ENCODE peak calls at places on chromosomes 6 and 20, in ten cellular contexts. I, U, H, J, V, B, T, L, Z and F are unnamed samples.

GRCh38 chr6:32079566-32080290 is 29.4 kb downstream of the TNXB start:
- DNase-seq in I (no peak), U (no peak), H (no peak), J (no peak), V (no peak), B (no peak), T (no peak), L (no peak), Z (no peak), F (no peak)

GRCh38 chr20:45796336-45797070 is 4.7 kb downstream of the DNTTIP1 start:
- DNase-seq in I (no peak), U (no peak), H (no peak), J (no peak), V (no peak), B (no peak), T (no peak), L (no peak), Z (no peak), F (no peak)

GRCh38 chr6:3575701-3576100 is 118.9 kb upstream of the SLC22A23 start:
- DNase-seq in I (no peak), U (no peak), H (no peak), J (no peak), V (no peak), B (no peak), T (no peak), L (no peak), Z (no peak), F (no peak)

GRCh38 chr6:116779569-116780164 is 14.1 kb upstream of the FAM162B start:
- DNase-seq in I (peak), U (no peak), H (no peak), J (peak), V (no peak), B (no peak), T (no peak), L (no peak), Z (no peak), F (no peak)

GRCh38 chr6:153564803-153565202 is 433.7 kb upstream of the RGS17 start:
- DNase-seq in I (peak), U (no peak), H (no peak), J (no peak), V (no peak), B (no peak), T (no peak), L (no peak), Z (no peak), F (no peak)

GRCh38 chr6:75602897-75603395 is 1.3 kb downstream of the SENP6 start:
- DNase-seq in I (no peak), U (no peak), H (no peak), J (no peak), V (no peak), B (no peak), T (no peak), L (no peak), Z (no peak), F (no peak)

GRCh38 chr6:166542580-166542912 is 43.9 kb downstream of the RAMACL start:
- DNase-seq in I (peak), U (no peak), H (no peak), J (no peak), V (no peak), B (no peak), T (no peak), L (peak), Z (no peak), F (no peak)

GRCh38 chr6:42292002-42292735 is 74.5 kb upstream of the MRPS10 start:
- DNase-seq in I (no peak), U (no peak), H (no peak), J (no peak), V (no peak), B (no peak), T (no peak), L (no peak), Z (no peak), F (no peak)

GRCh38 chr6:162785632-162786242 is 58.0 kb downstream of the PACRG start:
- DNase-seq in I (peak), U (no peak), H (no peak), J (peak), V (no peak), B (no peak), T (no peak), L (no peak), Z (no peak), F (no peak)

GRCh38 chr6:112086744-112087135 is 542 bp downstream of the TUBE1 start:
- DNase-seq in I (peak), U (no peak), H (no peak), J (peak), V (no peak), B (no peak), T (no peak), L (no peak), Z (no peak), F (no peak)

GRCh38 chr6:74807701-74808100 is 398.2 kb downstream of the COL12A1 start:
- DNase-seq in I (no peak), U (no peak), H (no peak), J (no peak), V (no peak), B (no peak), T (no peak), L (no peak), Z (no peak), F (no peak)

GRCh38 chr6:132369526-132369925 is 31.7 kb downstream of the MOXD1 start:
- DNase-seq in I (no peak), U (no peak), H (peak), J (no peak), V (no peak), B (no peak), T (no peak), L (no peak), Z (no peak), F (peak)

GRCh38 chr6:27359231-27359630 is 29.3 kb upstream of the ZNF391 start:
- DNase-seq in I (no peak), U (no peak), H (no peak), J (no peak), V (no peak), B (no peak), T (no peak), L (no peak), Z (no peak), F (no peak)

GRCh38 chr6:26269406-26270120 is 95.4 kb upstream of the BTN3A2 start:
- DNase-seq in I (no peak), U (no peak), H (no peak), J (no peak), V (no peak), B (no peak), T (no peak), L (no peak), Z (no peak), F (no peak)

GRCh38 chr6:46022110-46022948 is 6.7 kb upstream of the CLIC5 start:
- DNase-seq in I (no peak), U (no peak), H (no peak), J (no peak), V (no peak), B (no peak), T (no peak), L (no peak), Z (no peak), F (no peak)

GRCh38 chr6:167998206-167998605 is 735 bp downstream of the KIF25 start:
- DNase-seq in I (no peak), U (no peak), H (no peak), J (no peak), V (no peak), B (no peak), T (no peak), L (no peak), Z (no peak), F (no peak)

GRCh38 chr6:40232698-40233097 is 298.4 kb upstream of the MOCS1 start:
- DNase-seq in I (peak), U (no peak), H (no peak), J (no peak), V (no peak), B (no peak), T (no peak), L (no peak), Z (no peak), F (no peak)

GRCh38 chr20:5945963-5946362 is 4.4 kb downstream of the TRMT6 start:
- DNase-seq in I (no peak), U (no peak), H (peak), J (no peak), V (no peak), B (no peak), T (no peak), L (no peak), Z (no peak), F (no peak)

GRCh38 chr20:46306743-46307138 is 1.6 kb downstream of the CDH22 start:
- DNase-seq in I (no peak), U (no peak), H (no peak), J (no peak), V (no peak), B (no peak), T (no peak), L (no peak), Z (no peak), F (no peak)

GRCh38 chr20:54475334-54476287 is at the start of gene DOK5:
- DNase-seq in I (peak), U (peak), H (no peak), J (no peak), V (no peak), B (no peak), T (peak), L (peak), Z (no peak), F (peak)

GRCh38 chr6:147579667-147580066 is 71.2 kb downstream of the SAMD5 start:
- DNase-seq in I (no peak), U (no peak), H (no peak), J (no peak), V (no peak), B (no peak), T (no peak), L (no peak), Z (no peak), F (no peak)

GRCh38 chr6:89357390-89357789 is 4.9 kb upstream of the UBE2J1 start:
- DNase-seq in I (no peak), U (no peak), H (no peak), J (no peak), V (no peak), B (no peak), T (no peak), L (no peak), Z (no peak), F (no peak)

GRCh38 chr20:37220255-37220654 is 40.9 kb upstream of the MROH8 start:
- DNase-seq in I (no peak), U (no peak), H (no peak), J (no peak), V (no peak), B (no peak), T (no peak), L (peak), Z (no peak), F (no peak)

GRCh38 chr6:115945806-115946205 is 114.9 kb downstream of the FRK start:
- DNase-seq in I (no peak), U (no peak), H (no peak), J (no peak), V (no peak), B (no peak), T (no peak), L (no peak), Z (no peak), F (no peak)

GRCh38 chr6:131519670-131520436 is 53.2 kb upstream of the ARG1 start:
- DNase-seq in I (peak), U (no peak), H (no peak), J (peak), V (peak), B (no peak), T (no peak), L (peak), Z (no peak), F (no peak)

GRCh38 chr20:62914970-62915457 is 11.3 kb downstream of the DIDO1 start:
- DNase-seq in I (peak), U (no peak), H (no peak), J (peak), V (no peak), B (peak), T (no peak), L (peak), Z (no peak), F (no peak)

GRCh38 chr6:158737710-158738615 is 81.2 kb downstream of the EZR start:
- DNase-seq in I (no peak), U (no peak), H (no peak), J (no peak), V (no peak), B (no peak), T (no peak), L (no peak), Z (no peak), F (no peak)

GRCh38 chr6:100663219-100663863 is 198.6 kb upstream of the SIM1 start:
- DNase-seq in I (peak), U (no peak), H (peak), J (peak), V (no peak), B (no peak), T (no peak), L (no peak), Z (no peak), F (no peak)
- H3K27ac ChIP-seq in I (no peak), U (no peak), H (peak), J (no peak), V (no peak), B (no peak), T (no peak), L (no peak), Z (no peak), F (no peak)

DNA sequence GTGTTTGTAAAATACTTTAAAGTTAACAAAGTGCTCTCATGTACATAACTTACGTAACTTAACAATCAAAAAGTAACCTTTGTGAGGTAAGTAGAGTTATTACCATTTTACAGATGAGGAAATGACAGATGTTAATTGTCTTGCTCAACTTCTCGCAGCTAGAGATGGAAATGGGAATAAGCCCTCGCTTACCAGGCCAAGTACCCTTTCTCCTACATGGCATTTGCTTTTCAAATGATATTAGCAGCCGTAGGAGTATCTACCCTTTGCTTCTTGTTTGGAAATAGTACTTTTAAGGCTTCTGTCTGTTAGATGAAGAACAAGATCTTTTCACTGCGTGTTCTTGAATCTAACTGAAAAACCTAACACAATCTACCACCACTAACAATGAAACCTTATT is 15.5 kb downstream of the STX11 start:
- DNase-seq in I (no peak), U (no peak), H (no peak), J (no peak), V (no peak), B (no peak), T (no peak), L (no peak), Z (no peak), F (no peak)
- H3K27ac ChIP-seq in I (no peak), U (no peak), H (no peak), J (no peak), V (no peak), B (no peak), T (no peak), L (no peak), Z (no peak), F (no peak)

GRCh38 chr20:23482138-23482537 is 8.8 kb upstream of the CST8 start:
- DNase-seq in I (no peak), U (no peak), H (no peak), J (peak), V (no peak), B (no peak), T (no peak), L (no peak), Z (no peak), F (no peak)

GRCh38 chr20:23479043-23479442 is 11.9 kb upstream of the CST8 start:
- DNase-seq in I (no peak), U (no peak), H (no peak), J (no peak), V (no peak), B (no peak), T (no peak), L (no peak), Z (no peak), F (no peak)

GRCh38 chr20:23488470-23488869 is 2.4 kb upstream of the CST8 start:
- DNase-seq in I (no peak), U (no peak), H (no peak), J (no peak), V (no peak), B (no peak), T (no peak), L (no peak), Z (no peak), F (no peak)

GRCh38 chr20:23484081-23484480 is 6.8 kb upstream of the CST8 start:
- DNase-seq in I (no peak), U (no peak), H (no peak), J (no peak), V (no peak), B (no peak), T (no peak), L (no peak), Z (no peak), F (no peak)
- H3K27ac ChIP-seq in I (no peak), U (no peak), H (no peak), J (no peak), V (no peak), B (no peak), T (no peak), L (no peak), Z (no peak), F (no peak)

GRCh38 chr20:21613512-21613911 is 92.0 kb upstream of the PAX1 start:
- DNase-seq in I (no peak), U (no peak), H (no peak), J (peak), V (no peak), B (no peak), T (no peak), L (no peak), Z (no peak), F (peak)
- H3K27ac ChIP-seq in I (no peak), U (no peak), H (no peak), J (no peak), V (no peak), B (no peak), T (no peak), L (no peak), Z (peak), F (peak)

GRCh38 chr20:47855799-47856198 is 70.5 kb upstream of the SULF2 start:
- DNase-seq in I (no peak), U (no peak), H (no peak), J (no peak), V (no peak), B (no peak), T (no peak), L (no peak), Z (no peak), F (no peak)
- H3K27ac ChIP-seq in I (no peak), U (no peak), H (no peak), J (no peak), V (no peak), B (no peak), T (no peak), L (no peak), Z (no peak), F (no peak)

DNA sequence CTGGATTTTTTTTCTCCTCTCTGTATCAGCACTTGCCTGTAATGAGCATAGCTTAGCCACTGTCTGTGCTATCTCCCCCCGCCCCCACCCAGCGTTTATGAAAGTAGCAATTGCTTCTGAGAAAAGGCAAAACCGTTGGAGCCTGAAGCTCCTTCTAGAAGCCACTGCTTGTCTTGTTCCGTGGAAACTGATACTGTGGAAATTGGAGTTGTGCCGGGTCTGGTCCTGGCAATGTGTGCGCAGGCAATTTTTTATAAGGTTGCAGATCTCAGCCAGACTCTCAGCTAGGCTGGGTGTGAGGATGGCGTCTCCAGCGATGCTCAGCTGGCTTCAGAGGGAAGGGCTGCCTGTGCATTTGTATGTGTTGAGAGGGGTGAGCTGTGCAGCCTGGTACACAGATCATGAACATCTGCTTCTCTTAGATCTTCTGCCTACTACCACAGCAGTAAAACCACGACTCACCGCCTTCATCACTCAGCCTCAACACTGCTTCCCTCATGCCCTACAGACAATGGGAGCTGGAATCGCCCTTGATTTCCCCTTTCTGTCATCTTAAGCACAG is 72.4 kb upstream of the GTSF1L start:
- DNase-seq in I (no peak), U (no peak), H (no peak), J (no peak), V (no peak), B (no peak), T (no peak), L (no peak), Z (no peak), F (no peak)
- H3K27ac ChIP-seq in I (no peak), U (no peak), H (no peak), J (no peak), V (no peak), B (no peak), T (no peak), L (no peak), Z (no peak), F (no peak)

GRCh38 chr6:22153384-22154158 is 143.3 kb downstream of the PRL start:
- DNase-seq in I (no peak), U (no peak), H (peak), J (no peak), V (no peak), B (no peak), T (no peak), L (no peak), Z (no peak), F (no peak)
- H3K27ac ChIP-seq in I (no peak), U (no peak), H (no peak), J (no peak), V (no peak), B (no peak), T (no peak), L (no peak), Z (no peak), F (no peak)

GRCh38 chr6:142568857-142569597 is 267.2 kb downstream of the ADGRG6 start:
- DNase-seq in I (peak), U (no peak), H (peak), J (no peak), V (no peak), B (no peak), T (no peak), L (no peak), Z (no peak), F (no peak)

GRCh38 chr6:142566628-142567396 is 265.0 kb downstream of the ADGRG6 start:
- DNase-seq in I (peak), U (no peak), H (peak), J (peak), V (peak), B (no peak), T (peak), L (peak), Z (no peak), F (peak)

GRCh38 chr6:142567476-142567875 is 265.7 kb downstream of the ADGRG6 start:
- DNase-seq in I (no peak), U (no peak), H (no peak), J (peak), V (no peak), B (no peak), T (no peak), L (no peak), Z (no peak), F (no peak)

GRCh38 chr6:142569676-142570075 is 267.9 kb downstream of the ADGRG6 start:
- DNase-seq in I (peak), U (no peak), H (no peak), J (peak), V (peak), B (no peak), T (no peak), L (no peak), Z (no peak), F (no peak)

GRCh38 chr6:142570221-142570671 is 268.4 kb downstream of the ADGRG6 start:
- DNase-seq in I (peak), U (peak), H (peak), J (peak), V (no peak), B (no peak), T (no peak), L (no peak), Z (no peak), F (no peak)
- H3K27ac ChIP-seq in I (no peak), U (peak), H (no peak), J (no peak), V (no peak), B (no peak), T (peak), L (no peak), Z (no peak), F (no peak)

GRCh38 chr20:32364554-32365208 is 6.5 kb downstream of the ASXL1 start:
- DNase-seq in I (no peak), U (no peak), H (no peak), J (no peak), V (no peak), B (no peak), T (no peak), L (no peak), Z (no peak), F (no peak)

GRCh38 chr20:32365560-32365959 is 7.4 kb downstream of the ASXL1 start:
- DNase-seq in I (no peak), U (no peak), H (no peak), J (no peak), V (no peak), B (no peak), T (no peak), L (no peak), Z (no peak), F (no peak)

GRCh38 chr20:32362924-32363364 is 4.8 kb downstream of the ASXL1 start:
- DNase-seq in I (no peak), U (no peak), H (no peak), J (peak), V (no peak), B (no peak), T (no peak), L (no peak), Z (no peak), F (no peak)

GRCh38 chr20:32366380-32366779 is 8.2 kb downstream of the ASXL1 start:
- DNase-seq in I (no peak), U (no peak), H (no peak), J (no peak), V (no peak), B (no peak), T (no peak), L (no peak), Z (no peak), F (no peak)

GRCh38 chr20:32363492-32363891 is 5.4 kb downstream of the ASXL1 start:
- DNase-seq in I (no peak), U (no peak), H (no peak), J (no peak), V (no peak), B (no peak), T (no peak), L (no peak), Z (no peak), F (no peak)
- H3K27ac ChIP-seq in I (no peak), U (no peak), H (no peak), J (peak), V (peak), B (no peak), T (peak), L (no peak), Z (no peak), F (no peak)

DNA sequence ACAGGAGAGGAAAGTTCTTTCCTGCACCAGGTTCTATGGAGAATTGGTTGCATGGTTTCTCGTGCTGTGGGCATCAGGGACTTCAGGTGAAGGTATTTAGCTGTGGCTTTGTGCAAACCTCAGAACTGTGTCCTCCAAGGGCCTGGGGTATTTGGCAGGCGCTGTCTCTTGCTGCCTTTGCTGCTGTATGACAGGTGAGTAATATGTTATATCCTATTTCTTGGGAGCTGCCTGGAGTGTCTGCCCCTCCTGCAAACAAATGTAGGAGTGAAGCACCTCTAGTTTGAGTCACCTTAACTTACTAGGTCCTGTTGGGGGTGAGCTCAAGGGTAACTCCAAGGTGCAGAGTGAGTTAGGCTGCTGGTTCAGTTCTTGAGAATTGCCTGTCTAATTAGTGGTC is 177.7 kb upstream of the RNF24 start:
- DNase-seq in I (no peak), U (no peak), H (no peak), J (no peak), V (no peak), B (no peak), T (no peak), L (no peak), Z (no peak), F (no peak)
- H3K27ac ChIP-seq in I (no peak), U (no peak), H (no peak), J (no peak), V (no peak), B (peak), T (no peak), L (no peak), Z (no peak), F (no peak)